ENCODE peak calls at places on chromosome 5, in four cellular contexts. One of them, this sample, is unnamed.

GRCh38 chr5:130213607-130214006 is 309.3 kb downstream of the CHSY3 start:
- DNase-seq in endodermal cell: no peak
- DNase-seq in astrocyte of the spinal cord: no peak
- DNase-seq in adrenal gland: no peak
- DNase-seq in this sample: peak; percentile 38

GRCh38 chr5:115873392-115873791 is 31.7 kb downstream of the AP3S1 start:
- DNase-seq in endodermal cell: no peak
- DNase-seq in astrocyte of the spinal cord: peak; percentile 67
- DNase-seq in adrenal gland: no peak
- DNase-seq in this sample: peak; percentile 62

GRCh38 chr5:74054139-74054538 is 428.1 kb downstream of the ARHGEF28 start:
- DNase-seq in endodermal cell: no peak
- DNase-seq in astrocyte of the spinal cord: no peak
- DNase-seq in adrenal gland: no peak
- DNase-seq in this sample: no peak

GRCh38 chr5:90359073-90359804 is 50.3 kb downstream of the CETN3 start:
- DNase-seq in endodermal cell: no peak
- DNase-seq in astrocyte of the spinal cord: no peak
- DNase-seq in adrenal gland: no peak
- DNase-seq in this sample: no peak

GRCh38 chr5:151070449-151070848 is 10.4 kb downstream of the TNIP1 start:
- DNase-seq in endodermal cell: no peak
- DNase-seq in astrocyte of the spinal cord: no peak
- DNase-seq in adrenal gland: no peak
- DNase-seq in this sample: peak; percentile 68

GRCh38 chr5:83767409-83767992 is 46.8 kb upstream of the HAPLN1 start:
- DNase-seq in endodermal cell: no peak
- DNase-seq in astrocyte of the spinal cord: peak; percentile 52
- DNase-seq in adrenal gland: no peak
- DNase-seq in this sample: peak; percentile 1

GRCh38 chr5:90308787-90309585 is 100.6 kb downstream of the CETN3 start:
- DNase-seq in endodermal cell: no peak
- DNase-seq in astrocyte of the spinal cord: no peak
- DNase-seq in adrenal gland: no peak
- DNase-seq in this sample: peak; percentile 4

GRCh38 chr5:86884608-86885007 is 266.9 kb downstream of the COX7C start:
- DNase-seq in endodermal cell: no peak
- DNase-seq in astrocyte of the spinal cord: no peak
- DNase-seq in adrenal gland: no peak
- DNase-seq in this sample: no peak

GRCh38 chr5:170219615-170220014 is 13.2 kb upstream of the C5orf58 start:
- DNase-seq in endodermal cell: no peak
- DNase-seq in astrocyte of the spinal cord: peak; percentile 77
- DNase-seq in adrenal gland: no peak
- DNase-seq in this sample: peak; percentile 37

GRCh38 chr5:170755679-170756456 is 27.7 kb upstream of the GABRP start:
- DNase-seq in endodermal cell: no peak
- DNase-seq in astrocyte of the spinal cord: no peak
- DNase-seq in adrenal gland: no peak
- DNase-seq in this sample: no peak

GRCh38 chr5:54229041-54229780 is 81.2 kb downstream of the ARL15 start:
- DNase-seq in endodermal cell: peak; percentile 90
- DNase-seq in astrocyte of the spinal cord: peak; percentile 62
- DNase-seq in adrenal gland: peak; percentile 89
- DNase-seq in this sample: peak; percentile 61

GRCh38 chr5:96481396-96481795 is 48.3 kb upstream of the PCSK1 start:
- DNase-seq in endodermal cell: no peak
- DNase-seq in astrocyte of the spinal cord: no peak
- DNase-seq in adrenal gland: no peak
- DNase-seq in this sample: peak; percentile 46

GRCh38 chr5:98309785-98310566 is 463.5 kb upstream of the RGMB start:
- DNase-seq in endodermal cell: peak; percentile 80
- DNase-seq in astrocyte of the spinal cord: peak; percentile 98
- DNase-seq in adrenal gland: no peak
- DNase-seq in this sample: peak; percentile 81

GRCh38 chr5:148730955-148731898 is 76.9 kb upstream of the HTR4 start:
- DNase-seq in endodermal cell: peak; percentile 85
- DNase-seq in astrocyte of the spinal cord: peak; percentile 86
- DNase-seq in adrenal gland: peak; percentile 89
- DNase-seq in this sample: peak; percentile 86

GRCh38 chr5:14686517-14686916 is 22.0 kb downstream of the OTULIN start:
- DNase-seq in endodermal cell: no peak
- DNase-seq in astrocyte of the spinal cord: no peak
- DNase-seq in adrenal gland: no peak
- DNase-seq in this sample: no peak

GRCh38 chr5:64944868-64945267 is 176.1 kb downstream of the CWC27 start:
- DNase-seq in endodermal cell: no peak
- DNase-seq in astrocyte of the spinal cord: no peak
- DNase-seq in adrenal gland: no peak
- DNase-seq in this sample: no peak

GRCh38 chr5:10600629-10601245 is 36.9 kb downstream of the ANKRD33B start:
- DNase-seq in endodermal cell: no peak
- DNase-seq in astrocyte of the spinal cord: peak; percentile 14
- DNase-seq in adrenal gland: no peak
- DNase-seq in this sample: no peak

GRCh38 chr5:132176987-132177386 is 50.7 kb downstream of the P4HA2 start:
- DNase-seq in endodermal cell: no peak
- DNase-seq in astrocyte of the spinal cord: peak; percentile 14
- DNase-seq in adrenal gland: no peak
- DNase-seq in this sample: peak; percentile 6

GRCh38 chr5:155897761-155898160 is 429.2 kb upstream of the SGCD start:
- DNase-seq in endodermal cell: no peak
- DNase-seq in astrocyte of the spinal cord: no peak
- DNase-seq in adrenal gland: no peak
- DNase-seq in this sample: no peak

GRCh38 chr5:36457511-36458260 is 148.7 kb upstream of the SLC1A3 start:
- DNase-seq in endodermal cell: no peak
- DNase-seq in astrocyte of the spinal cord: peak; percentile 52
- DNase-seq in adrenal gland: no peak
- DNase-seq in this sample: no peak

GRCh38 chr5:178149199-178149932 is 4.3 kb downstream of the NHP2 start:
- DNase-seq in endodermal cell: peak; percentile 72
- DNase-seq in astrocyte of the spinal cord: no peak
- DNase-seq in adrenal gland: no peak
- DNase-seq in this sample: no peak
- TF ChIP-seq CTCF in endodermal cell: peak; percentile 43
- TF ChIP-seq CTCF in astrocyte of the spinal cord: no peak
- TF ChIP-seq CTCF in adrenal gland: no peak
- TF ChIP-seq CTCF in this sample: no peak

GRCh38 chr5:5063533-5063953 is 76.6 kb upstream of the ADAMTS16 start:
- DNase-seq in endodermal cell: peak; percentile 73
- DNase-seq in astrocyte of the spinal cord: no peak
- DNase-seq in adrenal gland: no peak
- DNase-seq in this sample: no peak

GRCh38 chr5:5062903-5063302 is 77.2 kb upstream of the ADAMTS16 start:
- DNase-seq in endodermal cell: no peak
- DNase-seq in astrocyte of the spinal cord: no peak
- DNase-seq in adrenal gland: no peak
- DNase-seq in this sample: no peak

GRCh38 chr5:5069851-5070250 is 70.3 kb upstream of the ADAMTS16 start:
- DNase-seq in endodermal cell: no peak
- DNase-seq in astrocyte of the spinal cord: no peak
- DNase-seq in adrenal gland: no peak
- DNase-seq in this sample: no peak

GRCh38 chr5:5065472-5065871 is 74.7 kb upstream of the ADAMTS16 start:
- DNase-seq in endodermal cell: no peak
- DNase-seq in astrocyte of the spinal cord: no peak
- DNase-seq in adrenal gland: no peak
- DNase-seq in this sample: no peak

DNA sequence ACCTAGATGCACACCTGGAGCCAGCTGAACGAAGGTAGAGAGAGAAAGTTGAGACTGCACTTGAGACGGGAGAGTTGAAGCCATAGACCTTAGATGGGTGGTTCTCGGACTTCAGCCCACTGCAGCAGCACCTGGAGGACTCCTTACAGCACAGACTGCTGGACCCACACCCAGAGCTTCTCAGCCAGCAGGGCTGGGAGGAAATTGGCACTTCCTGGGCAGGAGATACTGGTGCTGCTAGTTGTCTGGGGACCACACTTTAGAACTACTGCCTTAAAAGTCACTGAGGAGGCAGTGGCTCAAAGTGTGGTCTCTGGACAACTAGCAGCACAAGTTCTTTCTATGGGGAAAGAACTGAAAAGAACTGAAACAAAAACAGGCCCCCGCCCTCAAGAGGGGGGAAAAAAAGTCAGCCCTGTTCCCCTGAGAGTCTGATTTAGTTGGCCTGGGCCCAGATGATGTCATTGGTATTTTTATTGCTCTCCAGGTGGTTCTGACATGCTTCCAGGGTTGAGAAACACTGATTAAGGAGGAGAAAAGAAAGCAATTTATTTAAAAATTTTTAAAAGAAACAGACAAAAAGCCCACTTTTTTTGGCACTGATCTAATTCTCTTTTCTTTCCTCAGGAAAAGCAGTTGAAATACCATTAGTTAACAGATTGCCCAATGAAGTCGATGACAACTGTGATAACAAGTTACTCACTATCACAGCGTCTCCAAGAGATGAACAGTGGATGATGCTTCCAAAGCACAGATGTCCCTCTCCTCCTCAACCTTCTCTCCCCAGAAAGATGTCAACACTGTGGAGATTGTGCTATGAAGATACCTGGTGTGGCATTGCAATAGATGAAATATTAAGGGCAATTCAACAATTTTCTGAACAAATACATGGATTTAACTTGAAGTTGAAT is 73.6 kb upstream of the ADAMTS16 start:
- DNase-seq in endodermal cell: no peak
- DNase-seq in astrocyte of the spinal cord: peak; percentile 30
- DNase-seq in adrenal gland: no peak
- DNase-seq in this sample: no peak
- TF ChIP-seq CTCF in endodermal cell: no peak
- TF ChIP-seq CTCF in astrocyte of the spinal cord: no peak
- TF ChIP-seq CTCF in adrenal gland: no peak
- TF ChIP-seq CTCF in this sample: no peak

DNA sequence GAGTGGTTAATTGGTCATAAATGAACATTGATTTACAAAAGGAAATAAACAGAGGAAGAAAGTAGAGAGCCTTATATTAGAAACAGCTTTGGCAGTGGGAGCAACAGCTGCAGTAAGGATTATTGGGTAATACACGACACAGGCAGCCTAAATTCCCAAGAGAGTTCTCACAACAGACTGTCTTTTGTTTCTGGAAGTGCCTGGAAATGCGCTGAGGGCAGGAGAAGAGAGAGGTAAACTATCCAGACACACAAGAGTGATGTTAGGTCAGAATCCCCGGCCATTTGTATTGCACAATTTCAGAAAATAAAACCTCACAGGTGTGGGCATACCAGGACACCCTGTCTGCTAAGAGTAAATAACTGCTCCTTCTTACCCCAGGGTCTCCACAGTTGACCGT is 450.4 kb upstream of the CTNND2 start:
- DNase-seq in endodermal cell: no peak
- DNase-seq in astrocyte of the spinal cord: no peak
- DNase-seq in adrenal gland: no peak
- DNase-seq in this sample: no peak
- TF ChIP-seq CTCF in endodermal cell: no peak
- TF ChIP-seq CTCF in astrocyte of the spinal cord: no peak
- TF ChIP-seq CTCF in adrenal gland: no peak
- TF ChIP-seq CTCF in this sample: no peak

GRCh38 chr5:120463026-120463770 is 902 bp upstream of the PRR16 start:
- DNase-seq in endodermal cell: no peak
- DNase-seq in astrocyte of the spinal cord: no peak
- DNase-seq in adrenal gland: no peak
- DNase-seq in this sample: no peak

GRCh38 chr5:120466337-120467006 is 2.4 kb downstream of the PRR16 start:
- DNase-seq in endodermal cell: no peak
- DNase-seq in astrocyte of the spinal cord: no peak
- DNase-seq in adrenal gland: no peak
- DNase-seq in this sample: peak; percentile 61

GRCh38 chr5:120465281-120465961 is 1.3 kb downstream of the PRR16 start:
- DNase-seq in endodermal cell: peak; percentile 90
- DNase-seq in astrocyte of the spinal cord: peak; percentile 61
- DNase-seq in adrenal gland: no peak
- DNase-seq in this sample: peak; percentile 73

GRCh38 chr5:120464627-120465280 is 654 bp downstream of the PRR16 start:
- DNase-seq in endodermal cell: peak; percentile 83
- DNase-seq in astrocyte of the spinal cord: peak; percentile 63
- DNase-seq in adrenal gland: peak; percentile 36
- DNase-seq in this sample: peak; percentile 70

DNA sequence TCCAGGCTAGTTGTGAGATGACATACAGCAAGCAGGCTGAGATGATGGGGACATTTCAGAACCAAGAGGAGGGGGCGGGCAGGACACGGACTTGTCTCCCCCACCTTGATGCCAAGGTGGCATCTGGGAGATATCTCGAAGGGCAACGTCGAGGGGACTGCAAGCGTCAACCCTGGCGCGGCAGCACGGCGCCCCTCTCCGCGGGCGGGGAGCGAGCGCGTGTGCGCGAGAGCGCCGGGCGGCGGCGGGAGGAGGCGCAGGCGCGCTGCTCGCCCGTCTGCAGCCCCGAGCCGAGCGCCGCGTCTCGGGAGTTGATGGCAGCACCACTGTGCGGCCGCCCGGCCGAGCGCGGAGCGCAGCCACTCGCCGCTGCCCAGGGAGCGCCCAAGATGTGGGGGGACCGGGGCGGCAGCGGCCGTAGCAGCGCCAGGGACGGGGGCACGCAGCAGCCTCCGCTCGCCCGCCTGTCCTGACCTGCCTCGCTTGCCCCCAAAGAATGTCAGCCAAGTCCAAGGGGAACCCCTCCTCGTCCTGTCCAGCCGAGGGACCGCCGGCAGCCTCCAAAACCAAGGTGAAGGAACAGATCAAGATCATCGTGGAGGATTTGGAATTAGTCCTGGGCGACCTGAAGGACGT is at the start of gene PRR16:
- DNase-seq in endodermal cell: peak; percentile 86
- DNase-seq in astrocyte of the spinal cord: peak; percentile 70
- DNase-seq in adrenal gland: peak; percentile 34
- DNase-seq in this sample: peak; percentile 71
- TF ChIP-seq CTCF in endodermal cell: peak; percentile 58
- TF ChIP-seq CTCF in astrocyte of the spinal cord: no peak
- TF ChIP-seq CTCF in adrenal gland: no peak
- TF ChIP-seq CTCF in this sample: peak; percentile 15

GRCh38 chr5:76074487-76074886 is 8.7 kb upstream of the SV2C start:
- DNase-seq in endodermal cell: peak; percentile 82
- DNase-seq in astrocyte of the spinal cord: no peak
- DNase-seq in adrenal gland: no peak
- DNase-seq in this sample: no peak
- TF ChIP-seq CTCF in endodermal cell: peak; percentile 93
- TF ChIP-seq CTCF in astrocyte of the spinal cord: peak; percentile 3
- TF ChIP-seq CTCF in adrenal gland: peak; percentile 38
- TF ChIP-seq CTCF in this sample: peak; percentile 30